ENCODE peak calls at places on chromosome 13, in eight cellular contexts. N is thoracic aorta; U is CD8-positive, alpha-beta T cell; L is PC-9; Q is foreskin keratinocyte; J is PC-3; A is substantia nigra; Z is left lung. R is an unnamed sample.
A peak's percentile ranks its signal among the peaks of the same experiment; 100 is the strongest.

GRCh38 chr13:80141114-80141849 is 199.6 kb downstream of the SPRY2 start:
- DNase-seq in N (peak; percentile 13), U (no peak), L (no peak), Q (no peak), J (no peak), A (no peak), Z (no peak), R (no peak)

GRCh38 chr13:76708138-76708537 is 178.1 kb downstream of the KCTD12 start:
- DNase-seq in N (no peak), U (no peak), L (no peak), Q (no peak), J (no peak), A (peak; percentile 63), Z (no peak), R (no peak)

GRCh38 chr13:60591348-60591747 is 194.3 kb downstream of the TDRD3 start:
- DNase-seq in N (no peak), U (no peak), L (no peak), Q (peak; percentile 37), J (peak; percentile 62), A (no peak), Z (no peak), R (no peak)

GRCh38 chr13:105937451-105937850 is 598.0 kb downstream of the EFNB2 start:
- DNase-seq in N (no peak), U (no peak), L (no peak), Q (no peak), J (peak; percentile 13), A (no peak), Z (no peak), R (no peak)

GRCh38 chr13:82976499-82976898 is 905.8 kb downstream of the SLITRK1 start:
- DNase-seq in N (no peak), U (no peak), L (no peak), Q (no peak), J (peak; percentile 2), A (no peak), Z (no peak), R (no peak)

GRCh38 chr13:39106216-39106995 is 68.2 kb downstream of the NHLRC3 start:
- DNase-seq in N (no peak), U (no peak), L (no peak), Q (no peak), J (no peak), A (no peak), Z (peak; percentile 41), R (no peak)

GRCh38 chr13:77820431-77821149 is 98.0 kb downstream of the EDNRB start:
- DNase-seq in N (no peak), U (no peak), L (no peak), Q (no peak), J (peak; percentile 8), A (no peak), Z (no peak), R (no peak)

GRCh38 chr13:19794552-19795143 is 11.9 kb upstream of the PSPC1 start:
- DNase-seq in N (no peak), U (no peak), L (peak; percentile 99), Q (peak; percentile 74), J (peak; percentile 99), A (no peak), Z (no peak), R (no peak)

GRCh38 chr13:31518666-31519065 is 220.7 kb upstream of the RXFP2 start:
- DNase-seq in N (no peak), U (no peak), L (no peak), Q (no peak), J (no peak), A (no peak), Z (no peak), R (no peak)

GRCh38 chr13:105442941-105443340 is 1092.5 kb downstream of the EFNB2 start:
- DNase-seq in N (no peak), U (no peak), L (peak; percentile 98), Q (peak; percentile 98), J (peak; percentile 95), A (no peak), Z (no peak), R (no peak)

GRCh38 chr13:42014119-42014518 is 34.3 kb upstream of the DGKH start:
- DNase-seq in N (no peak), U (no peak), L (no peak), Q (no peak), J (no peak), A (no peak), Z (no peak), R (no peak)

GRCh38 chr13:19860884-19861655 is 2.4 kb downstream of the ZMYM5 start:
- DNase-seq in N (no peak), U (no peak), L (peak; percentile 90), Q (peak; percentile 66), J (peak; percentile 93), A (peak; percentile 46), Z (no peak), R (no peak)

GRCh38 chr13:110756268-110756667 is 42.8 kb downstream of the ING1 start:
- DNase-seq in N (no peak), U (no peak), L (no peak), Q (no peak), J (no peak), A (no peak), Z (no peak), R (no peak)

GRCh38 chr13:20336761-20337160 is 104.6 kb upstream of the GJB6 start:
- DNase-seq in N (no peak), U (no peak), L (no peak), Q (no peak), J (no peak), A (no peak), Z (no peak), R (no peak)

GRCh38 chr13:114019367-114019766 is 45.5 kb upstream of the C13orf46 start:
- DNase-seq in N (no peak), U (no peak), L (no peak), Q (no peak), J (no peak), A (no peak), Z (no peak), R (peak; percentile 23)

GRCh38 chr13:30796833-30797601 is 61.7 kb downstream of the ALOX5AP start:
- DNase-seq in N (no peak), U (no peak), L (no peak), Q (peak; percentile 42), J (peak; percentile 3), A (no peak), Z (no peak), R (no peak)

GRCh38 chr13:27806744-27807387 is 14.6 kb downstream of the GSX1 start:
- DNase-seq in N (no peak), U (no peak), L (no peak), Q (no peak), J (no peak), A (no peak), Z (no peak), R (no peak)

GRCh38 chr13:28531195-28531955 is 36.4 kb upstream of the FLT1 start:
- DNase-seq in N (no peak), U (no peak), L (no peak), Q (no peak), J (peak; percentile 8), A (no peak), Z (no peak), R (no peak)

GRCh38 chr13:113401452-113402415 is 37.8 kb upstream of the GRTP1 start:
- DNase-seq in N (no peak), U (no peak), L (no peak), Q (no peak), J (no peak), A (no peak), Z (peak; percentile 75), R (no peak)

GRCh38 chr13:50156722-50157121 is 141.5 kb downstream of the KCNRG start:
- DNase-seq in N (no peak), U (no peak), L (no peak), Q (no peak), J (no peak), A (no peak), Z (no peak), R (no peak)

GRCh38 chr13:22012676-22013075 is 341.8 kb downstream of the FGF9 start:
- DNase-seq in N (no peak), U (no peak), L (no peak), Q (no peak), J (no peak), A (no peak), Z (no peak), R (no peak)

GRCh38 chr13:103471896-103472295 is 405.7 kb upstream of the SLC10A2 start:
- DNase-seq in N (no peak), U (no peak), L (peak; percentile 84), Q (no peak), J (no peak), A (no peak), Z (no peak), R (no peak)

GRCh38 chr13:21240586-21240985 is 64.1 kb downstream of the MRPL57 start:
- DNase-seq in N (no peak), U (no peak), L (no peak), Q (no peak), J (peak; percentile 37), A (no peak), Z (no peak), R (no peak)

GRCh38 chr13:79354285-79354684 is 51.8 kb downstream of the RBM26 start:
- DNase-seq in N (no peak), U (no peak), L (no peak), Q (no peak), J (no peak), A (no peak), Z (no peak), R (no peak)

GRCh38 chr13:113667771-113668490 is 912 bp downstream of the GRK1 start:
- DNase-seq in N (no peak), U (no peak), L (no peak), Q (no peak), J (no peak), A (no peak), Z (peak; percentile 78), R (no peak)

GRCh38 chr13:50400035-50400726 is 384.9 kb downstream of the KCNRG start:
- DNase-seq in N (no peak), U (no peak), L (no peak), Q (no peak), J (no peak), A (peak; percentile 57), Z (no peak), R (no peak)

GRCh38 chr13:79225487-79226232 is 180.4 kb downstream of the RBM26 start:
- DNase-seq in N (no peak), U (no peak), L (no peak), Q (peak; percentile 15), J (peak; percentile 14), A (no peak), Z (no peak), R (no peak)

GRCh38 chr13:33052446-33052845 is 36.2 kb downstream of the KL start:
- DNase-seq in N (no peak), U (no peak), L (no peak), Q (no peak), J (no peak), A (no peak), Z (no peak), R (no peak)
- H3K27ac ChIP-seq in N (no peak overlapping the region), U (no peak overlapping the region), L (no peak overlapping the region), Q (no peak overlapping the region), J (no peak overlapping the region), A (no peak overlapping the region), Z (peak overlapping the region; percentile 49), R (no peak overlapping the region)

GRCh38 chr13:99005609-99006008 is 27.7 kb upstream of the DOCK9 start:
- DNase-seq in N (no peak), U (no peak), L (no peak), Q (no peak), J (no peak), A (no peak), Z (no peak), R (no peak)
- H3K27ac ChIP-seq in N (no peak overlapping the region), U (no peak overlapping the region), L (no peak overlapping the region), Q (no peak overlapping the region), J (no peak overlapping the region), A (no peak overlapping the region), Z (no peak overlapping the region), R (no peak overlapping the region)

GRCh38 chr13:36728006-36728405 is 54.2 kb downstream of the SERTM1 start:
- DNase-seq in N (no peak), U (no peak), L (no peak), Q (no peak), J (no peak), A (no peak), Z (no peak), R (no peak)
- H3K27ac ChIP-seq in N (no peak overlapping the region), U (no peak overlapping the region), L (no peak overlapping the region), Q (no peak overlapping the region), J (no peak overlapping the region), A (no peak overlapping the region), Z (no peak overlapping the region), R (no peak overlapping the region)

GRCh38 chr13:24050292-24050711 is 110.2 kb upstream of the SPATA13 start:
- DNase-seq in N (no peak), U (no peak), L (no peak), Q (peak; percentile 49), J (peak; percentile 84), A (peak; percentile 72), Z (peak; percentile 79), R (no peak)
- H3K27ac ChIP-seq in N (no peak overlapping the region), U (no peak overlapping the region), L (no peak overlapping the region), Q (no peak overlapping the region), J (peak overlapping the region; percentile 54), A (peak overlapping the region; percentile 67), Z (peak overlapping the region; percentile 70), R (no peak overlapping the region)